ENCODE peak calls at places on chromosomes 2 and 18, in nine cellular contexts. S is AG04450, P is cardiac muscle cell, H is dorsolateral prefrontal cortex, B is sigmoid colon, G is HepG2, K is A673, F is endothelial cell of umbilical vein, V is AG10803. X is an unnamed sample.

GRCh38 chr2:201396595-201396994 is 39.5 kb upstream of the FLACC1 start:
- DNase-seq in S (no peak), H (no peak), V (no peak), G (no peak), F (no peak), K (no peak), B (no peak), P (no peak), X (no peak)

GRCh38 chr2:99285521-99285920 is 15.5 kb downstream of the LYG1 start:
- DNase-seq in K (no peak), F (no peak), S (no peak), G (no peak), B (no peak), P (no peak), H (no peak), V (no peak), X (peak; percentile 67)

GRCh38 chr2:58638256-58638795 is 397.2 kb upstream of the FANCL start:
- DNase-seq in F (peak; percentile 80), S (no peak), G (no peak), K (no peak), B (no peak), H (no peak), P (no peak), V (no peak), X (no peak)

GRCh38 chr2:152961376-152961775 is 243.0 kb downstream of the ARL6IP6 start:
- DNase-seq in B (no peak), H (no peak), V (no peak), K (no peak), P (no peak), F (no peak), G (no peak), S (no peak), X (no peak)

GRCh38 chr2:47784349-47784851 is 1.5 kb downstream of the MSH6 start:
- DNase-seq in K (no peak), G (no peak), P (no peak), S (no peak), V (peak; percentile 24), H (no peak), B (no peak), F (peak; percentile 42), X (no peak)

GRCh38 chr2:191696001-191696400 is 18.1 kb downstream of the NABP1 start:
- DNase-seq in B (peak; percentile 72), F (no peak), K (peak; percentile 28), G (no peak), S (peak; percentile 85), V (peak; percentile 95), P (no peak), H (no peak), X (peak; percentile 91)

GRCh38 chr2:238914648-238915015 is 66.7 kb downstream of the TWIST2 start:
- DNase-seq in F (no peak), P (no peak), H (no peak), K (no peak), V (peak; percentile 74), B (peak; percentile 55), G (no peak), S (no peak), X (no peak)

GRCh38 chr2:216792222-216793001 is 67.5 kb downstream of the TNP1 start:
- DNase-seq in H (no peak), K (peak; percentile 38), S (no peak), F (no peak), V (peak; percentile 96), B (peak; percentile 79), P (peak; percentile 59), G (no peak), X (peak; percentile 77)

GRCh38 chr2:1731963-1732768 is 12.1 kb downstream of the PXDN start:
- DNase-seq in V (peak; percentile 97), G (no peak), S (peak; percentile 93), F (no peak), H (no peak), P (no peak), B (peak; percentile 87), K (peak; percentile 82), X (peak; percentile 68)

GRCh38 chr18:11963991-11964484 is 17.3 kb upstream of the IMPA2 start:
- DNase-seq in F (no peak), K (no peak), S (no peak), B (no peak), G (no peak), V (peak; percentile 75), H (no peak), P (no peak), X (no peak)
- TF ChIP-seq CTCF in F (no peak), K (no peak), S (peak; percentile 44), B (no peak), G (peak; percentile 48), V (peak; percentile 40), H (no peak), P (peak; percentile 21), X (peak; percentile 44)

GRCh38 chr2:55047677-55048299 is 2.5 kb downstream of the RTN4 start:
- DNase-seq in G (peak; percentile 71), V (peak; percentile 51), K (peak; percentile 36), P (no peak), H (no peak), B (no peak), S (no peak), F (peak; percentile 61), X (no peak)

GRCh38 chr2:55043841-55044240 is 6.4 kb downstream of the RTN4 start:
- DNase-seq in K (no peak), F (no peak), S (no peak), V (no peak), H (no peak), G (no peak), B (no peak), P (no peak), X (no peak)

GRCh38 chr2:55048514-55048924 is 1.7 kb downstream of the RTN4 start:
- DNase-seq in S (no peak), V (peak; percentile 48), H (no peak), B (no peak), F (peak; percentile 76), G (peak; percentile 58), P (peak; percentile 61), K (peak; percentile 44), X (no peak)

GRCh38 chr2:55048925-55049793 is 1.1 kb downstream of the RTN4 start:
- DNase-seq in V (peak; percentile 83), H (peak; percentile 84), P (peak; percentile 79), B (peak; percentile 96), G (peak; percentile 75), K (peak; percentile 86), F (peak; percentile 83), S (peak; percentile 52), X (no peak)

GRCh38 chr2:55045685-55046221 is 4.5 kb downstream of the RTN4 start:
- DNase-seq in V (no peak), K (no peak), G (peak; percentile 25), F (no peak), H (no peak), B (no peak), S (no peak), P (no peak), X (peak; percentile 64)
- H3K4me3 ChIP-seq in V (peak overlapping the region; percentile 91), K (peak overlapping the region; percentile 8), G (no peak overlapping the region), F (peak overlapping the region; percentile 39), H (peak overlapping the region; percentile 98), B (no peak overlapping the region), S (peak overlapping the region; percentile 100), P (no peak overlapping the region), X (peak overlapping the region; percentile 38)

GRCh38 chr18:52426041-52426440 is 86.0 kb downstream of the DCC start:
- DNase-seq in G (no peak), K (peak; percentile 72), S (no peak), B (no peak), F (no peak), P (no peak), H (no peak), V (no peak), X (no peak)

GRCh38 chr18:52427521-52428175 is 87.7 kb downstream of the DCC start:
- DNase-seq in F (no peak), P (no peak), B (no peak), H (no peak), S (no peak), V (no peak), K (peak; percentile 98), G (no peak), X (no peak)

GRCh38 chr18:52426462-52426861 is 86.5 kb downstream of the DCC start:
- DNase-seq in G (no peak), S (no peak), B (no peak), F (no peak), H (no peak), V (no peak), K (no peak), P (no peak), X (no peak)

GRCh38 chr18:52422985-52423601 is 83.1 kb downstream of the DCC start:
- DNase-seq in F (no peak), H (no peak), P (no peak), B (no peak), G (no peak), S (no peak), V (no peak), K (peak; percentile 83), X (no peak)
- TF ChIP-seq CTCF in F (no peak), H (no peak), P (no peak), B (no peak), G (no peak), S (peak; percentile 22), V (no peak), K (peak; percentile 58), X (peak; percentile 44)

GRCh38 chr18:47251289-47252120 is at the start of gene SKOR2:
- DNase-seq in F (no peak), V (no peak), S (no peak), K (no peak), P (no peak), B (no peak), G (no peak), H (no peak), X (no peak)
- H3K4me3 ChIP-seq in F (no peak within 1 kb of the TSS), V (no peak within 1 kb of the TSS), S (no peak within 1 kb of the TSS), K (no peak within 1 kb of the TSS), P (no peak within 1 kb of the TSS), B (no peak within 1 kb of the TSS), G (no peak within 1 kb of the TSS), H (no peak within 1 kb of the TSS), X (no peak within 1 kb of the TSS)

DNA sequence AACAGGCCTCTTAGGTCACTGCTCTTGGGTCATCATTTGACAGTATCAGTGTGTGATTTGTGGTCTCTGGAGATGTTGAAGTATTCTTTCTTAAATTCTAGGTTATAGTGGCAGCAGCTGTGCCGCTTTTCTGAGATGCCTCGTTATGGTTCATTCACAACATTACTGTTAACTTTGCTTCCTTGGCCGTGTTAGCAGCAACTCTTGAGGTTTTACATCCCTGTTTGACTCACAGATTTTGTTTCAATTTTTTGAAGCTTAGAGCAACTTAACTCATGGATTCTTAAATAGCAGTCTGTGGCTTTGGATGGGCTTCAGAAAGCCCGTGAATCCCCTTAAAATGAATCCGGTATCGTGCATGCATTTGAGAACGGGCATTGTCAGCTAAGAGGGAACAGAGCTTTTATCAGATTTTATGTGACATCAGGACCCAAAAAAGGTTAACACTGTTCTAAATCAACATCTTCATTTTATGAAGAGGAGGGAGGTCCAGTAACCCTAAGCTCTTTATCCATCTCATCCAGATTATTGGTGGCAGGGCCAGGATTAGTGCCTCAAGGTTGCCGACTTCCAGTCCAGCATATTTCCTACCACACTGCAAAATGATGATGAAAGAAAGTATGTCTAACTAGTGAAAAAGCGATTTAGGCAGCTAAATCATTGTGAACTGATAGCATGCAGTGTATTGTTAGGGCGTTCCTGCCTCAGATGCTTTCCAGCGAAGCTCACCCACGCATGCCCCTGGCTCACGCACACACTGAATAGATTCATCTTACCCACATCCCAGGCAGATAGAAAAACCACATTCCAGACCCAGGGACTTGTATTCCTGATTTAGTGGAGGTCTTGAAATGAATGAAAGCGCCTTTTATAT is 5.1 kb downstream of the TRIB2 start:
- DNase-seq in G (no peak), S (no peak), F (no peak), P (no peak), V (peak; percentile 68), B (no peak), H (no peak), K (no peak), X (no peak)
- TF ChIP-seq CTCF in G (no peak), S (no peak), F (no peak), P (no peak), V (no peak), B (no peak), H (no peak), K (no peak), X (no peak)